ENCODE peak calls at places on chromosomes 7 and 10, in eight cellular contexts. One of them, this sample, is unnamed. For H3K4me1, the result is how much of the 10 kb centered on the place peaks cover.

GRCh38 chr7:35430547-35431153 is 176.8 kb upstream of the TBX20 start:
- DNase-seq in uterus: no peak
- DNase-seq in naive thymus-derived CD4-positive, alpha-beta T cell: no peak
- DNase-seq in SJSA1: no peak
- DNase-seq in PC-3: peak
- DNase-seq in fibroblast of lung: no peak
- DNase-seq in Peyer's patch: no peak
- DNase-seq in right lobe of liver: no peak
- DNase-seq in this sample: no peak

GRCh38 chr7:118311121-118311803 is 86.8 kb downstream of the ANKRD7 start:
- DNase-seq in uterus: no peak
- DNase-seq in naive thymus-derived CD4-positive, alpha-beta T cell: no peak
- DNase-seq in SJSA1: no peak
- DNase-seq in PC-3: no peak
- DNase-seq in fibroblast of lung: peak
- DNase-seq in Peyer's patch: no peak
- DNase-seq in right lobe of liver: no peak
- DNase-seq in this sample: no peak

GRCh38 chr10:61987951-61988379 is 86.5 kb downstream of the ARID5B start:
- DNase-seq in uterus: no peak
- DNase-seq in naive thymus-derived CD4-positive, alpha-beta T cell: peak
- DNase-seq in SJSA1: no peak
- DNase-seq in PC-3: no peak
- DNase-seq in fibroblast of lung: no peak
- DNase-seq in Peyer's patch: no peak
- DNase-seq in right lobe of liver: no peak
- DNase-seq in this sample: no peak

GRCh38 chr7:2452074-2452507 is 24.1 kb downstream of the GRIFIN start:
- DNase-seq in uterus: no peak
- DNase-seq in naive thymus-derived CD4-positive, alpha-beta T cell: no peak
- DNase-seq in SJSA1: no peak
- DNase-seq in PC-3: no peak
- DNase-seq in fibroblast of lung: no peak
- DNase-seq in Peyer's patch: no peak
- DNase-seq in right lobe of liver: no peak
- DNase-seq in this sample: no peak

GRCh38 chr10:96044686-96045085 is 1.3 kb downstream of the CCNJ start:
- DNase-seq in uterus: no peak
- DNase-seq in naive thymus-derived CD4-positive, alpha-beta T cell: no peak
- DNase-seq in SJSA1: no peak
- DNase-seq in PC-3: peak
- DNase-seq in fibroblast of lung: peak
- DNase-seq in Peyer's patch: no peak
- DNase-seq in right lobe of liver: no peak
- DNase-seq in this sample: no peak

GRCh38 chr7:8035647-8036518 is 67.3 kb downstream of the GLCCI1 start:
- DNase-seq in uterus: no peak
- DNase-seq in naive thymus-derived CD4-positive, alpha-beta T cell: peak
- DNase-seq in SJSA1: no peak
- DNase-seq in PC-3: peak
- DNase-seq in fibroblast of lung: peak
- DNase-seq in Peyer's patch: no peak
- DNase-seq in right lobe of liver: no peak
- DNase-seq in this sample: no peak

GRCh38 chr10:104253106-104253505 is 1.6 kb upstream of the GSTO1 start:
- DNase-seq in uterus: no peak
- DNase-seq in naive thymus-derived CD4-positive, alpha-beta T cell: no peak
- DNase-seq in SJSA1: no peak
- DNase-seq in PC-3: no peak
- DNase-seq in fibroblast of lung: no peak
- DNase-seq in Peyer's patch: no peak
- DNase-seq in right lobe of liver: no peak
- DNase-seq in this sample: no peak

GRCh38 chr10:104080762-104081161 is 4.9 kb downstream of the COL17A1 start:
- DNase-seq in uterus: no peak
- DNase-seq in naive thymus-derived CD4-positive, alpha-beta T cell: peak
- DNase-seq in SJSA1: no peak
- DNase-seq in PC-3: peak
- DNase-seq in fibroblast of lung: peak
- DNase-seq in Peyer's patch: no peak
- DNase-seq in right lobe of liver: no peak
- DNase-seq in this sample: no peak

GRCh38 chr7:151968357-151968756 is 12.1 kb downstream of the GALNTL5 start:
- DNase-seq in uterus: no peak
- DNase-seq in naive thymus-derived CD4-positive, alpha-beta T cell: no peak
- DNase-seq in SJSA1: no peak
- DNase-seq in PC-3: no peak
- DNase-seq in fibroblast of lung: no peak
- DNase-seq in Peyer's patch: no peak
- DNase-seq in right lobe of liver: no peak
- DNase-seq in this sample: peak

GRCh38 chr10:89543841-89544240 is 8.4 kb upstream of the SLC16A12 start:
- DNase-seq in uterus: no peak
- DNase-seq in naive thymus-derived CD4-positive, alpha-beta T cell: no peak
- DNase-seq in SJSA1: no peak
- DNase-seq in PC-3: peak
- DNase-seq in fibroblast of lung: no peak
- DNase-seq in Peyer's patch: no peak
- DNase-seq in right lobe of liver: no peak
- DNase-seq in this sample: no peak

GRCh38 chr7:68206946-68207485 is 1210.4 kb downstream of the TYW1 start:
- DNase-seq in uterus: no peak
- DNase-seq in naive thymus-derived CD4-positive, alpha-beta T cell: no peak
- DNase-seq in SJSA1: no peak
- DNase-seq in PC-3: no peak
- DNase-seq in fibroblast of lung: no peak
- DNase-seq in Peyer's patch: no peak
- DNase-seq in right lobe of liver: no peak
- DNase-seq in this sample: no peak

GRCh38 chr7:107594961-107595737 is 15.1 kb downstream of the BCAP29 start:
- DNase-seq in uterus: no peak
- DNase-seq in naive thymus-derived CD4-positive, alpha-beta T cell: no peak
- DNase-seq in SJSA1: peak
- DNase-seq in PC-3: peak
- DNase-seq in fibroblast of lung: peak
- DNase-seq in Peyer's patch: no peak
- DNase-seq in right lobe of liver: no peak
- DNase-seq in this sample: no peak

GRCh38 chr7:143492043-143492471 is 14.4 kb downstream of the TAS2R41 start:
- DNase-seq in uterus: no peak
- DNase-seq in naive thymus-derived CD4-positive, alpha-beta T cell: no peak
- DNase-seq in SJSA1: no peak
- DNase-seq in PC-3: peak
- DNase-seq in fibroblast of lung: peak
- DNase-seq in Peyer's patch: no peak
- DNase-seq in right lobe of liver: no peak
- DNase-seq in this sample: no peak

GRCh38 chr10:6399241-6399701 is 180.8 kb downstream of the PRKCQ start:
- DNase-seq in uterus: no peak
- DNase-seq in naive thymus-derived CD4-positive, alpha-beta T cell: no peak
- DNase-seq in SJSA1: peak
- DNase-seq in PC-3: no peak
- DNase-seq in fibroblast of lung: peak
- DNase-seq in Peyer's patch: peak
- DNase-seq in right lobe of liver: no peak
- DNase-seq in this sample: no peak

DNA sequence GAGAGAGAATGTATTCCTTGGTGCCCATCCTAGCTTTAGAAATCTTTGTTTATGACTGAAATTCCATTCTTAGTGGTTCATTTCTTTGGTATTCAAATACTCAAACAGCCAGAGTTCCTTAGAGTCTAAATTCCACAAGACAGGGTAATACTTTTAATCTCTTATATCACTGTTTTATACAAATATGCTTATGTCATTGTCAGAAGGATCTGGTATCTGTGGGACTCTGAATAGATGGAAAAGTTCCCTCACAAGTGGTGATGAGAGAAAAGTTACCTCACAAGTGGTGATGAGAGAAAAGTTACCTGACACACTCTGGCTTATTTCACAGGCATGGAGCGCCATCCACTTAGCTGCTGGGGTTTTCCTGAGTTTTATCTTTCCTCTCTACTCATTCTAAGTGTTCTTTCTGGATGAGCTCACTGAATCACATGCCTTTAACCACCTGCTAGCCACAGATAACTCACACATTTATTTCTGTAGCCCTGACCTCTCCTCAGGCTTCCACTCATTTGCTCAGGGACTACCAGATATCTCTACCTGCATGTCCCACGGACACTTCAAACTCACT is 784.0 kb downstream of the SUGCT start:
- DNase-seq in uterus: no peak
- DNase-seq in naive thymus-derived CD4-positive, alpha-beta T cell: no peak
- DNase-seq in SJSA1: peak
- DNase-seq in PC-3: peak
- DNase-seq in fibroblast of lung: peak
- DNase-seq in Peyer's patch: no peak
- DNase-seq in right lobe of liver: no peak
- DNase-seq in this sample: no peak
- H3K4me1 ChIP-seq in uterus: under half
- H3K4me1 ChIP-seq in naive thymus-derived CD4-positive, alpha-beta T cell: under half
- H3K4me1 ChIP-seq in SJSA1: under half
- H3K4me1 ChIP-seq in PC-3: under half
- H3K4me1 ChIP-seq in fibroblast of lung: under half
- H3K4me1 ChIP-seq in Peyer's patch: under half
- H3K4me1 ChIP-seq in right lobe of liver: under half
- H3K4me1 ChIP-seq in this sample: under half

GRCh38 chr10:32950457-32951109 is 7.4 kb downstream of the ITGB1 start:
- DNase-seq in uterus: no peak
- DNase-seq in naive thymus-derived CD4-positive, alpha-beta T cell: no peak
- DNase-seq in SJSA1: no peak
- DNase-seq in PC-3: peak
- DNase-seq in fibroblast of lung: no peak
- DNase-seq in Peyer's patch: no peak
- DNase-seq in right lobe of liver: no peak
- DNase-seq in this sample: no peak

GRCh38 chr10:32952541-32953276 is 5.3 kb downstream of the ITGB1 start:
- DNase-seq in uterus: no peak
- DNase-seq in naive thymus-derived CD4-positive, alpha-beta T cell: no peak
- DNase-seq in SJSA1: no peak
- DNase-seq in PC-3: no peak
- DNase-seq in fibroblast of lung: no peak
- DNase-seq in Peyer's patch: no peak
- DNase-seq in right lobe of liver: no peak
- DNase-seq in this sample: no peak

GRCh38 chr10:32951111-32951510 is 6.9 kb downstream of the ITGB1 start:
- DNase-seq in uterus: no peak
- DNase-seq in naive thymus-derived CD4-positive, alpha-beta T cell: no peak
- DNase-seq in SJSA1: no peak
- DNase-seq in PC-3: no peak
- DNase-seq in fibroblast of lung: no peak
- DNase-seq in Peyer's patch: no peak
- DNase-seq in right lobe of liver: no peak
- DNase-seq in this sample: no peak

GRCh38 chr10:32953277-32953927 is 4.6 kb downstream of the ITGB1 start:
- DNase-seq in uterus: no peak
- DNase-seq in naive thymus-derived CD4-positive, alpha-beta T cell: no peak
- DNase-seq in SJSA1: no peak
- DNase-seq in PC-3: no peak
- DNase-seq in fibroblast of lung: no peak
- DNase-seq in Peyer's patch: no peak
- DNase-seq in right lobe of liver: no peak
- DNase-seq in this sample: no peak

DNA sequence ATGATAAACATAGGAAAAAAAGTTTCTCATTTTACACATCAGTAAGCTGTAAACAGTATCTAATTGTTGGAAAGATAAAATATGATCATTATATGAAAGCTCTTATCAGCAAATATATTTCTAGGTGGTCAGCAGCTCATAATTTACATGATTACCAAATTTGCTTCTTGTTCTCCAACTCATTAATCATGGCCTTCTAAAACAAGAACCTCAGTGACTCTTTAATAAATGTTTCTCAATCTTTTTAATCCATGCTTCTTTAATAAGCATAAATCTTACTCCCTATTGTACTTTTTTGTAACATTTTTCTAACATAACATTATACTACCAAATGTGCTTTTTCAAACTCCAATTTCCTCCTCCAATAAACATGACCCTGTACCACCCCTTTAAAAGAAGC is 5.9 kb downstream of the ITGB1 start:
- DNase-seq in uterus: no peak
- DNase-seq in naive thymus-derived CD4-positive, alpha-beta T cell: no peak
- DNase-seq in SJSA1: no peak
- DNase-seq in PC-3: no peak
- DNase-seq in fibroblast of lung: no peak
- DNase-seq in Peyer's patch: no peak
- DNase-seq in right lobe of liver: no peak
- DNase-seq in this sample: no peak
- H3K4me1 ChIP-seq in uterus: under half
- H3K4me1 ChIP-seq in naive thymus-derived CD4-positive, alpha-beta T cell: under half
- H3K4me1 ChIP-seq in SJSA1: half or more
- H3K4me1 ChIP-seq in PC-3: half or more
- H3K4me1 ChIP-seq in fibroblast of lung: under half
- H3K4me1 ChIP-seq in Peyer's patch: under half
- H3K4me1 ChIP-seq in right lobe of liver: half or more
- H3K4me1 ChIP-seq in this sample: half or more

GRCh38 chr10:132582795-132583194 is 45.2 kb downstream of the INPP5A start:
- DNase-seq in uterus: no peak
- DNase-seq in naive thymus-derived CD4-positive, alpha-beta T cell: no peak
- DNase-seq in SJSA1: no peak
- DNase-seq in PC-3: no peak
- DNase-seq in fibroblast of lung: no peak
- DNase-seq in Peyer's patch: no peak
- DNase-seq in right lobe of liver: no peak
- DNase-seq in this sample: no peak

GRCh38 chr10:132578287-132578951 is 40.8 kb downstream of the INPP5A start:
- DNase-seq in uterus: no peak
- DNase-seq in naive thymus-derived CD4-positive, alpha-beta T cell: no peak
- DNase-seq in SJSA1: no peak
- DNase-seq in PC-3: no peak
- DNase-seq in fibroblast of lung: no peak
- DNase-seq in Peyer's patch: no peak
- DNase-seq in right lobe of liver: no peak
- DNase-seq in this sample: no peak

GRCh38 chr10:132580157-132580556 is 42.6 kb downstream of the INPP5A start:
- DNase-seq in uterus: no peak
- DNase-seq in naive thymus-derived CD4-positive, alpha-beta T cell: no peak
- DNase-seq in SJSA1: no peak
- DNase-seq in PC-3: no peak
- DNase-seq in fibroblast of lung: no peak
- DNase-seq in Peyer's patch: no peak
- DNase-seq in right lobe of liver: no peak
- DNase-seq in this sample: no peak

GRCh38 chr10:132579027-132579859 is 41.7 kb downstream of the INPP5A start:
- DNase-seq in uterus: no peak
- DNase-seq in naive thymus-derived CD4-positive, alpha-beta T cell: no peak
- DNase-seq in SJSA1: no peak
- DNase-seq in PC-3: no peak
- DNase-seq in fibroblast of lung: no peak
- DNase-seq in Peyer's patch: no peak
- DNase-seq in right lobe of liver: no peak
- DNase-seq in this sample: no peak

GRCh38 chr10:132580617-132581016 is 43.0 kb downstream of the INPP5A start:
- DNase-seq in uterus: no peak
- DNase-seq in naive thymus-derived CD4-positive, alpha-beta T cell: no peak
- DNase-seq in SJSA1: no peak
- DNase-seq in PC-3: no peak
- DNase-seq in fibroblast of lung: no peak
- DNase-seq in Peyer's patch: no peak
- DNase-seq in right lobe of liver: no peak
- DNase-seq in this sample: no peak
- H3K4me1 ChIP-seq in uterus: under half
- H3K4me1 ChIP-seq in naive thymus-derived CD4-positive, alpha-beta T cell: under half
- H3K4me1 ChIP-seq in SJSA1: under half
- H3K4me1 ChIP-seq in PC-3: under half
- H3K4me1 ChIP-seq in fibroblast of lung: under half
- H3K4me1 ChIP-seq in Peyer's patch: under half
- H3K4me1 ChIP-seq in right lobe of liver: under half
- H3K4me1 ChIP-seq in this sample: under half

GRCh38 chr7:140238778-140239652 is 62.2 kb upstream of the KDM7A start:
- DNase-seq in uterus: no peak
- DNase-seq in naive thymus-derived CD4-positive, alpha-beta T cell: no peak
- DNase-seq in SJSA1: no peak
- DNase-seq in PC-3: no peak
- DNase-seq in fibroblast of lung: no peak
- DNase-seq in Peyer's patch: no peak
- DNase-seq in right lobe of liver: no peak
- DNase-seq in this sample: no peak
- H3K4me1 ChIP-seq in uterus: under half
- H3K4me1 ChIP-seq in naive thymus-derived CD4-positive, alpha-beta T cell: under half
- H3K4me1 ChIP-seq in SJSA1: under half
- H3K4me1 ChIP-seq in PC-3: under half
- H3K4me1 ChIP-seq in fibroblast of lung: under half
- H3K4me1 ChIP-seq in Peyer's patch: under half
- H3K4me1 ChIP-seq in right lobe of liver: under half
- H3K4me1 ChIP-seq in this sample: under half